ENCODE peak calls at places on chromosomes 5 and 9, in nine cellular contexts. A is AG04450; E is CD4-positive, alpha-beta T cell; X is right cardiac atrium; G is H9; U is SHP77; V is H7; W is NCI-H1092 treated with DMSO at 0.1 percent for 48 hours; Q is HFF-Myc. I is an unnamed sample.
A peak's percentile ranks its signal among the peaks of the same experiment; 100 is the strongest.

GRCh38 chr5:76256116-76256889 is 146.8 kb upstream of the IQGAP2 start:
- DNase-seq in V (peak; percentile 61), G (peak; percentile 72), Q (peak; percentile 27), A (peak; percentile 13), E (peak; percentile 49), U (peak; percentile 54), W (peak; percentile 16), X (peak; percentile 27), I (peak; percentile 22)

GRCh38 chr5:169161022-169161680 is 139.8 kb downstream of the SLIT3 start:
- DNase-seq in W (no peak), X (peak; percentile 64), A (peak; percentile 41), U (no peak), E (no peak), Q (peak; percentile 63), V (peak; percentile 35), G (peak; percentile 64), I (no peak)

GRCh38 chr5:167945542-167946384 is 345.7 kb upstream of the WWC1 start:
- DNase-seq in A (peak; percentile 86), E (no peak), W (no peak), V (no peak), U (no peak), G (no peak), X (no peak), Q (peak; percentile 53), I (no peak)

GRCh38 chr9:105862002-105862401 is 167.7 kb downstream of the TMEM38B start:
- DNase-seq in W (no peak), V (no peak), U (no peak), E (no peak), A (no peak), G (no peak), X (no peak), Q (no peak), I (no peak)

GRCh38 chr5:36418172-36418979 is 116.7 kb upstream of the RANBP3L start:
- DNase-seq in X (no peak), E (no peak), G (no peak), A (no peak), V (no peak), W (no peak), Q (no peak), U (no peak), I (no peak)

GRCh38 chr5:172395483-172395882 is 58.8 kb downstream of the SH3PXD2B start:
- DNase-seq in E (no peak), A (no peak), U (no peak), Q (no peak), G (no peak), V (no peak), X (no peak), W (no peak), I (no peak)

GRCh38 chr9:23145467-23145866 is 680.6 kb downstream of the ELAVL2 start:
- DNase-seq in V (no peak), W (no peak), U (no peak), G (no peak), A (no peak), X (no peak), E (no peak), Q (no peak), I (no peak)

GRCh38 chr9:29449294-29449693 is 1876.0 kb upstream of the C9orf72 start:
- DNase-seq in Q (no peak), W (peak; percentile 62), G (no peak), A (no peak), E (no peak), U (no peak), X (no peak), V (no peak), I (no peak)

GRCh38 chr9:105329729-105330082 is 85.3 kb downstream of the SLC44A1 start:
- DNase-seq in E (no peak), U (no peak), A (no peak), Q (no peak), X (no peak), V (no peak), G (no peak), W (no peak), I (no peak)

GRCh38 chr5:122933926-122934325 is 88.5 kb downstream of the SNX24 start:
- DNase-seq in G (no peak), W (no peak), A (no peak), Q (no peak), E (no peak), V (no peak), U (peak; percentile 5), X (no peak), I (no peak)

GRCh38 chr5:93394301-93394700 is 186.7 kb downstream of the NR2F1-AS1 start:
- DNase-seq in E (no peak), Q (no peak), V (no peak), A (no peak), U (no peak), X (no peak), G (no peak), W (no peak), I (no peak)

GRCh38 chr5:172104801-172105701 is 83.0 kb downstream of the STK10 start:
- DNase-seq in U (no peak), E (no peak), Q (no peak), A (no peak), X (no peak), G (no peak), W (no peak), V (no peak), I (no peak)

GRCh38 chr9:9108641-9109040 is 1309.1 kb upstream of the DMAC1 start:
- DNase-seq in W (no peak), A (no peak), X (no peak), E (no peak), G (no peak), V (no peak), U (no peak), Q (no peak), I (no peak)

GRCh38 chr5:95113489-95113888 is 171.4 kb downstream of the MCTP1 start:
- DNase-seq in V (no peak), U (no peak), A (peak; percentile 4), W (no peak), G (peak; percentile 43), E (no peak), X (no peak), Q (no peak), I (no peak)

GRCh38 chr5:137218896-137219295 is 280.2 kb downstream of the SPOCK1 start:
- DNase-seq in W (peak; percentile 16), G (no peak), E (no peak), U (no peak), V (no peak), X (no peak), A (no peak), Q (no peak), I (no peak)

GRCh38 chr9:131475111-131475955 is 27.4 kb upstream of the POMT1 start:
- DNase-seq in U (no peak), Q (no peak), E (no peak), V (no peak), G (no peak), W (no peak), A (no peak), X (no peak), I (no peak)

GRCh38 chr5:160011471-160011870 is 2.5 kb downstream of the TTC1 start:
- DNase-seq in Q (no peak), U (no peak), W (no peak), V (no peak), A (no peak), G (no peak), X (no peak), E (no peak), I (no peak)

GRCh38 chr5:43315262-43315661 is 2.0 kb upstream of the HMGCS1 start:
- DNase-seq in A (no peak), Q (no peak), E (no peak), X (no peak), U (no peak), G (no peak), V (no peak), W (no peak), I (no peak)